ENCODE peak calls at places on chromosomes 1 and 21, in six cellular contexts. E, O, U, G, Y and P are unnamed samples.

GRCh38 chr1:81506691-81507090 is 294.0 kb upstream of the ADGRL2 start:
- DNase-seq in E (no peak), O (peak; percentile 43), U (no peak), G (no peak), Y (no peak), P (no peak)

GRCh38 chr1:180611016-180611930 is 20.5 kb upstream of the XPR1 start:
- DNase-seq in E (no peak), O (no peak), U (no peak), G (no peak), Y (no peak), P (no peak)

GRCh38 chr1:8570435-8570834 is 247.0 kb downstream of the RERE start:
- DNase-seq in E (no peak), O (no peak), U (peak; percentile 50), G (no peak), Y (no peak), P (no peak)

GRCh38 chr1:38507563-38507962 is 352.0 kb downstream of the RRAGC start:
- DNase-seq in E (no peak), O (no peak), U (no peak), G (no peak), Y (no peak), P (no peak)

GRCh38 chr1:43455205-43455889 is 1.6 kb upstream of the HYI start:
- DNase-seq in E (no peak), O (no peak), U (no peak), G (no peak), Y (no peak), P (no peak)

GRCh38 chr1:1758692-1759455 is 19.4 kb downstream of the NADK start:
- DNase-seq in E (no peak), O (no peak), U (no peak), G (no peak), Y (peak; percentile 99), P (no peak)

GRCh38 chr1:112507896-112508241 is 896 bp upstream of the WNT2B start:
- DNase-seq in E (no peak), O (peak; percentile 78), U (no peak), G (no peak), Y (no peak), P (peak; percentile 13)

GRCh38 chr1:150477733-150478132 is 9.5 kb upstream of the TARS2 start:
- DNase-seq in E (no peak), O (no peak), U (peak; percentile 88), G (no peak), Y (peak; percentile 15), P (no peak)

GRCh38 chr1:12049625-12050024 is 13.5 kb upstream of the TNFRSF8 start:
- DNase-seq in E (no peak), O (no peak), U (no peak), G (no peak), Y (no peak), P (no peak)

GRCh38 chr1:108075055-108075454 is 110.1 kb upstream of the VAV3 start:
- DNase-seq in E (no peak), O (no peak), U (no peak), G (no peak), Y (no peak), P (no peak)

GRCh38 chr21:45695086-45695485 is 51.6 kb downstream of the PCBP3 start:
- DNase-seq in E (no peak), O (no peak), U (no peak), G (no peak), Y (no peak), P (no peak)

GRCh38 chr1:192788184-192788583 is 20.7 kb upstream of the RGS2 start:
- DNase-seq in E (peak; percentile 26), O (no peak), U (peak; percentile 87), G (no peak), Y (no peak), P (no peak)

GRCh38 chr1:60746278-60746761 is 336.0 kb upstream of the NFIA start:
- DNase-seq in E (no peak), O (no peak), U (no peak), G (no peak), Y (no peak), P (no peak)

GRCh38 chr1:243246916-243247315 is 8.2 kb downstream of the CEP170 start:
- DNase-seq in E (no peak), O (no peak), U (no peak), G (no peak), Y (no peak), P (no peak)

GRCh38 chr1:205442051-205442721 is 13.7 kb downstream of the BLACAT1 start:
- DNase-seq in E (no peak), O (no peak), U (no peak), G (no peak), Y (peak; percentile 75), P (no peak)

GRCh38 chr1:78178816-78179215 is 133.1 kb downstream of the GIPC2 start:
- DNase-seq in E (no peak), O (no peak), U (no peak), G (no peak), Y (no peak), P (no peak)

GRCh38 chr1:26697978-26698849 is 2.4 kb downstream of the ARID1A start:
- DNase-seq in E (peak; percentile 96), O (peak; percentile 62), U (peak; percentile 96), G (peak; percentile 49), Y (peak; percentile 35), P (peak; percentile 66)

GRCh38 chr1:77350012-77350411 is 68.2 kb downstream of the AK5 start:
- DNase-seq in E (no peak), O (no peak), U (no peak), G (no peak), Y (no peak), P (no peak)

GRCh38 chr1:13617773-13618172 is 34.1 kb downstream of the PDPN start:
- DNase-seq in E (no peak), O (no peak), U (no peak), G (no peak), Y (no peak), P (no peak)

GRCh38 chr21:33189237-33189636 is 40.5 kb upstream of the IFNAR2 start:
- DNase-seq in E (no peak), O (no peak), U (no peak), G (no peak), Y (no peak), P (no peak)

GRCh38 chr1:201499191-201499590 is 7.7 kb downstream of the CSRP1 start:
- DNase-seq in E (no peak), O (no peak), U (no peak), G (no peak), Y (no peak), P (no peak)

GRCh38 chr1:204513117-204513716 is 3.0 kb upstream of the MDM4 start:
- DNase-seq in E (no peak), O (no peak), U (no peak), G (no peak), Y (no peak), P (peak; percentile 86)

GRCh38 chr21:28781602-28782274 is 210.9 kb downstream of the LTN1 start:
- DNase-seq in E (no peak), O (peak; percentile 17), U (peak; percentile 44), G (no peak), Y (no peak), P (no peak)

GRCh38 chr21:34988139-34988538 is 61.0 kb downstream of the RUNX1 start:
- DNase-seq in E (no peak), O (no peak), U (no peak), G (no peak), Y (no peak), P (no peak)

GRCh38 chr1:176869577-176869976 is 294.9 kb downstream of the ASTN1 start:
- DNase-seq in E (no peak), O (no peak), U (no peak), G (no peak), Y (no peak), P (no peak)

GRCh38 chr1:154749078-154749760 is 120.9 kb downstream of the KCNN3 start:
- DNase-seq in E (no peak), O (peak; percentile 55), U (peak; percentile 65), G (no peak), Y (no peak), P (no peak)

DNA sequence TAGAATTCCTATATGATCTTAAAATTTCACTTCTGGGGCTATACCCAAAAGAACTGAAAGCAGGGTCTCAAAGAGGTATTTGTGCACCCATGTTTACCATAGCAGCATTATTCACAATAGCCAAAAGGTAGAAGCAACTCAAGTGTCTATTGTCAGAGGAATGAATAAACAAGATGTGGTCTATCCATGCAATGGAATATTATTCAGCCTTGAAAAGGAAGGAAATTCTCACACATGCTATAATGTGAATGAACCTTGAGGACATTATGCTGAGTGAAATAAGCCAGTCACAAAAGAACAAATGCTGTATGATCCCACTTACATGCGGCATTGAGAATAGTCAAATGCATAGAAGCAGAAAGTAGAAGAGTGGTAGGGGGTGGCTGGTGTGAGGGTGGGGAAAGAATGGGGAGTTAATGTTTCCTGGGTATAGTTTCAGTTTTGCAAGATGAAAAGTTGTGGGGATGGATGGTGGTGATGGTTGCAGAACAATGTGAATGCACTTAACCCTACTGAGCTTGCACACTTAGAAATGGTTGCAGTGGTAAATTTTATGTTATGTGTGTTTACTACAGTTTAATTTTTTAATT is 122.4 kb downstream of the TOMM20 start:
- DNase-seq in E (no peak), O (no peak), U (no peak), G (no peak), Y (no peak), P (no peak)
- H3K36me3 ChIP-seq in E (no peaks in the 10 kb centered on the region), O (no peaks in the 10 kb centered on the region), U (no peaks in the 10 kb centered on the region), G (no peaks in the 10 kb centered on the region), Y (no peaks in the 10 kb centered on the region), P (no peaks in the 10 kb centered on the region)

GRCh38 chr1:167212025-167212424 is 8.7 kb upstream of the POU2F1 start:
- DNase-seq in E (no peak), O (no peak), U (no peak), G (no peak), Y (no peak), P (no peak)
- H3K36me3 ChIP-seq in E (no peaks in the 10 kb centered on the region), O (no peaks in the 10 kb centered on the region), U (no peaks in the 10 kb centered on the region), G (no peaks in the 10 kb centered on the region), Y (no peaks in the 10 kb centered on the region), P (no peaks in the 10 kb centered on the region)

GRCh38 chr1:165863346-165863745 is 35.9 kb downstream of the UCK2 start:
- DNase-seq in E (no peak), O (no peak), U (no peak), G (no peak), Y (no peak), P (no peak)
- H3K36me3 ChIP-seq in E (no peaks in the 10 kb centered on the region), O (peaks cover 6% of the 10 kb centered on the region), U (no peaks in the 10 kb centered on the region), G (no peaks in the 10 kb centered on the region), Y (peaks cover 6% of the 10 kb centered on the region), P (no peaks in the 10 kb centered on the region)

GRCh38 chr1:109787211-109787844 is 23.6 kb upstream of the EPS8L3 start:
- DNase-seq in E (no peak), O (no peak), U (no peak), G (no peak), Y (peak; percentile 29), P (no peak)

GRCh38 chr1:109785446-109786106 is 21.9 kb upstream of the EPS8L3 start:
- DNase-seq in E (no peak), O (no peak), U (no peak), G (no peak), Y (no peak), P (no peak)

GRCh38 chr1:109786107-109786470 is 22.4 kb upstream of the EPS8L3 start:
- DNase-seq in E (no peak), O (no peak), U (no peak), G (no peak), Y (no peak), P (no peak)

GRCh38 chr1:109787845-109788605 is 24.3 kb upstream of the EPS8L3 start:
- DNase-seq in E (no peak), O (no peak), U (no peak), G (no peak), Y (no peak), P (no peak)

DNA sequence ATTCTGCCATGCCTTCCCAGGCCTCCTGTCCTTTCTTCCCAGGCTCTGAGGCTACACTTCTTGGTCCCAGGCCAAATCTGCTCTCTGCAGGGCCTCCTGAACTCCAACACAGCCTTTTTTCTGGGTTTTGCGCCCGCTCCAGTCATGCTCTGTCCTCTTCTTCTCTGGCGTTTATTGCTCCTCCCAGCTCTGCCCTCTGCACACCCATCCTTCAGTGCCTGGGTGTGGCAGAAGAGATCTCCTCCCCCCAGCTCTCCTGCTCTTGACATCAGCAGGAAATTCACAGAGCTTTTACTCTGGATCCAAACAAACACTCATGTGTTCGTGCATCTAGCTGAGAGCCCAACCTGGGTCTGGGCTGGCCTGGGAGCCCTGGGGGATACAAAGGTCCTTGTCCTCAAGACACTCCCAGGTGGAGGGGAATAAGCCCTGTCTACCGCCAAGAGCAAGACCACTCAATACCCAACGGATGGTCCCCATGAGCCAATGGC is 22.9 kb upstream of the EPS8L3 start:
- DNase-seq in E (no peak), O (no peak), U (no peak), G (no peak), Y (peak; percentile 74), P (no peak)
- H3K36me3 ChIP-seq in E (no peaks in the 10 kb centered on the region), O (no peaks in the 10 kb centered on the region), U (no peaks in the 10 kb centered on the region), G (no peaks in the 10 kb centered on the region), Y (no peaks in the 10 kb centered on the region), P (no peaks in the 10 kb centered on the region)